ENCODE peak calls at places on chromosomes 5 and 9, in seven cellular contexts. One of them, this sample, is unnamed.

GRCh38 chr9:123562844-123563346 is 206.9 kb downstream of the CRB2 start:
- DNase-seq in heart left ventricle: no peak
- DNase-seq in lower lobe of right lung: no peak
- DNase-seq in effector memory CD4-positive, alpha-beta T cell: no peak
- DNase-seq in heart right ventricle: no peak
- DNase-seq in neural progenitor cell: no peak
- DNase-seq in neuronal stem cell: no peak
- DNase-seq in this sample: no peak

GRCh38 chr5:19492861-19493260 is 495.1 kb downstream of the CDH18 start:
- DNase-seq in heart left ventricle: no peak
- DNase-seq in lower lobe of right lung: no peak
- DNase-seq in effector memory CD4-positive, alpha-beta T cell: no peak
- DNase-seq in heart right ventricle: no peak
- DNase-seq in neural progenitor cell: no peak
- DNase-seq in neuronal stem cell: no peak
- DNase-seq in this sample: no peak

GRCh38 chr9:2109066-2109650 is 94.0 kb downstream of the SMARCA2 start:
- DNase-seq in heart left ventricle: no peak
- DNase-seq in lower lobe of right lung: no peak
- DNase-seq in effector memory CD4-positive, alpha-beta T cell: no peak
- DNase-seq in heart right ventricle: no peak
- DNase-seq in neural progenitor cell: no peak
- DNase-seq in neuronal stem cell: no peak
- DNase-seq in this sample: no peak

GRCh38 chr9:112863214-112863613 is 27.5 kb downstream of the SLC46A2 start:
- DNase-seq in heart left ventricle: no peak
- DNase-seq in lower lobe of right lung: peak; percentile 54
- DNase-seq in effector memory CD4-positive, alpha-beta T cell: no peak
- DNase-seq in heart right ventricle: no peak
- DNase-seq in neural progenitor cell: no peak
- DNase-seq in neuronal stem cell: no peak
- DNase-seq in this sample: no peak

GRCh38 chr5:133794066-133794465 is 174.4 kb downstream of the C5orf15 start:
- DNase-seq in heart left ventricle: no peak
- DNase-seq in lower lobe of right lung: no peak
- DNase-seq in effector memory CD4-positive, alpha-beta T cell: no peak
- DNase-seq in heart right ventricle: no peak
- DNase-seq in neural progenitor cell: no peak
- DNase-seq in neuronal stem cell: no peak
- DNase-seq in this sample: no peak

GRCh38 chr5:77491783-77492652 is at the start of gene WDR41:
- DNase-seq in heart left ventricle: peak; percentile 95
- DNase-seq in lower lobe of right lung: peak; percentile 95
- DNase-seq in effector memory CD4-positive, alpha-beta T cell: peak; percentile 56
- DNase-seq in heart right ventricle: peak; percentile 95
- DNase-seq in neural progenitor cell: peak; percentile 95
- DNase-seq in neuronal stem cell: peak; percentile 89
- DNase-seq in this sample: peak; percentile 89

GRCh38 chr9:107733530-107733907 is 243.9 kb upstream of the KLF4 start:
- DNase-seq in heart left ventricle: peak; percentile 45
- DNase-seq in lower lobe of right lung: no peak
- DNase-seq in effector memory CD4-positive, alpha-beta T cell: no peak
- DNase-seq in heart right ventricle: peak; percentile 64
- DNase-seq in neural progenitor cell: no peak
- DNase-seq in neuronal stem cell: no peak
- DNase-seq in this sample: no peak

GRCh38 chr5:61805101-61805500 is 473.0 kb downstream of the ZSWIM6 start:
- DNase-seq in heart left ventricle: no peak
- DNase-seq in lower lobe of right lung: no peak
- DNase-seq in effector memory CD4-positive, alpha-beta T cell: no peak
- DNase-seq in heart right ventricle: no peak
- DNase-seq in neural progenitor cell: no peak
- DNase-seq in neuronal stem cell: no peak
- DNase-seq in this sample: no peak

DNA sequence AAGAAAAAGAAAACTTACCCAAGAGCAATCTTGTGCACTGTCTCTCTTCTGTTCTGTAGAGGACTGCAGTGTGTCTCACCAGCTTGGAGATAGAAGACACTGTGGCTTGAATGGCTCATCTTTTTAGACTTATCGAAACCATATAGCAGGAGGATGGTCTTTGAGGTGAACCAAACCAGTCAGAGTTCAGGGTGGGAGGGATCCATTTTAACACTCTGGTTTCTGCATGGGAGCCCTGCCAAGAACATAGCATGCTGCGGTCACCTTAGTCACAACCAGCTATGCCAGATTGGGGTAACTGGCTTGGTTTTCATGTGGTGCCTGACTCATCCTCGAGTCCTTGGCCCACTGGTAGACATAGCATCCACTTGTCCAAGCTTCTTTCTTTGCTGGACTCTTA is 135.1 kb downstream of the PAPPA start:
- DNase-seq in heart left ventricle: no peak
- DNase-seq in lower lobe of right lung: no peak
- DNase-seq in effector memory CD4-positive, alpha-beta T cell: no peak
- DNase-seq in heart right ventricle: no peak
- DNase-seq in neural progenitor cell: no peak
- DNase-seq in neuronal stem cell: no peak
- DNase-seq in this sample: no peak
- H3K4me3 ChIP-seq in heart left ventricle: no peak overlapping the region
- H3K4me3 ChIP-seq in lower lobe of right lung: no peak overlapping the region
- H3K4me3 ChIP-seq in effector memory CD4-positive, alpha-beta T cell: no peak overlapping the region
- H3K4me3 ChIP-seq in heart right ventricle: no peak overlapping the region
- H3K4me3 ChIP-seq in neural progenitor cell: no peak overlapping the region
- H3K4me3 ChIP-seq in neuronal stem cell: no peak overlapping the region
- H3K4me3 ChIP-seq in this sample: no peak overlapping the region

DNA sequence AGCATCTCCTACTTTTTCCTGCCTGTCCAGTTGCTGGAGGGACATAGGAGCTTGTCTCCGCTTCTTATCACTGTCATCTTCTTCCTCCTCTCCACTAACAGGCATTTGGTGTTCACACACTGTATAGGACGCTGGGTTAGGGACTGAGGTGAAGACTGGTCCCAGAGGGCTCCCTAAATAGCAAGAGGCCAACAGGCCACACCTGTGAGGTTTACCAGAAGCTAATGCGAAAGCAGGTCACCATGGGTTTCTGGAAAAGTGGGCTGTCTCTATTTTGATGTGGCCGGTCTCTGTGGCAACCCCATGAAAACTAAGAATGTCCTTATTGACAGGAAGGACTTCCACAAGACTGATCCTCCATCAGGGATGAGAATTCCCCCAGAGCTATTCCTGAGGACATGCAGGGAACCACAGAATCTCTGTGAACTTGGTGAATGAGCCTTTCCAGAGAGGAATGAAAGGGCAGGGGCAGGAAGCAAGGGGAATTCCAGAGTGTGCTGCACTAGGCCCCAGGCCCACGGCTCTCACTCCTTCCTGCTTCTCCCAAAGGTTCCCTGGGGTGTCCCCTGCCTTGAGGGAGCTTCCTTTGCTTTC is 61.7 kb downstream of the DAP start:
- DNase-seq in heart left ventricle: no peak
- DNase-seq in lower lobe of right lung: no peak
- DNase-seq in effector memory CD4-positive, alpha-beta T cell: no peak
- DNase-seq in heart right ventricle: no peak
- DNase-seq in neural progenitor cell: no peak
- DNase-seq in neuronal stem cell: no peak
- DNase-seq in this sample: no peak
- H3K4me1 ChIP-seq in heart left ventricle: peaks cover 36% of the 10 kb centered on the region
- H3K4me1 ChIP-seq in lower lobe of right lung: peaks cover 34% of the 10 kb centered on the region
- H3K4me1 ChIP-seq in effector memory CD4-positive, alpha-beta T cell: peaks cover 2% of the 10 kb centered on the region
- H3K4me1 ChIP-seq in heart right ventricle: peaks cover 36% of the 10 kb centered on the region
- H3K4me1 ChIP-seq in neural progenitor cell: no peaks in the 10 kb centered on the region
- H3K4me1 ChIP-seq in neuronal stem cell: no peaks in the 10 kb centered on the region
- H3K4me1 ChIP-seq in this sample: peaks cover 12% of the 10 kb centered on the region

GRCh38 chr9:92385953-92386352 is 18.4 kb downstream of the OGN start:
- DNase-seq in heart left ventricle: no peak
- DNase-seq in lower lobe of right lung: no peak
- DNase-seq in effector memory CD4-positive, alpha-beta T cell: no peak
- DNase-seq in heart right ventricle: no peak
- DNase-seq in neural progenitor cell: no peak
- DNase-seq in neuronal stem cell: no peak
- DNase-seq in this sample: no peak
- H3K4me3 ChIP-seq in heart left ventricle: no peak overlapping the region
- H3K4me3 ChIP-seq in lower lobe of right lung: no peak overlapping the region
- H3K4me3 ChIP-seq in effector memory CD4-positive, alpha-beta T cell: no peak overlapping the region
- H3K4me3 ChIP-seq in heart right ventricle: no peak overlapping the region
- H3K4me3 ChIP-seq in neural progenitor cell: no peak overlapping the region
- H3K4me3 ChIP-seq in neuronal stem cell: no peak overlapping the region
- H3K4me3 ChIP-seq in this sample: no peak overlapping the region

DNA sequence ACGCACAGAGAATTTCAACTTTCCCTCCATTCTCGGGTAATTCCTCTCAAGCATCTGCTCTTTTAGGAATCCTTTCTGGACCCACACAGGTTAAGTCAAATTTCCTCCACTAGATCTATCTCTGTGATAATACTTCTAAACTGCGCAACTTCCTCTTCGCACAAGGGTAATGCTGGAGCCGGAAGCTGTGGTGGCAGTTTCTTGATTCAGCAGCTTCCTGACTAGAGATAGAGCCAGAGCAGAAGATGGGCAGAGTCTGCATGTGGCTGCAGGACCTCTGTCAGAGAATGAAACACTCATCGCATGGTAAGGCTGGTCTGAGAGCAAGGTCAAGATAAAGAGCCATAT is 11.1 kb upstream of the CDC42SE2 start:
- DNase-seq in heart left ventricle: peak; percentile 42
- DNase-seq in lower lobe of right lung: peak; percentile 77
- DNase-seq in effector memory CD4-positive, alpha-beta T cell: peak; percentile 77
- DNase-seq in heart right ventricle: peak; percentile 34
- DNase-seq in neural progenitor cell: no peak
- DNase-seq in neuronal stem cell: no peak
- DNase-seq in this sample: no peak
- H3K4me1 ChIP-seq in heart left ventricle: no peaks in the 10 kb centered on the region
- H3K4me1 ChIP-seq in lower lobe of right lung: peaks cover 13% of the 10 kb centered on the region
- H3K4me1 ChIP-seq in effector memory CD4-positive, alpha-beta T cell: peaks cover 26% of the 10 kb centered on the region
- H3K4me1 ChIP-seq in heart right ventricle: no peaks in the 10 kb centered on the region
- H3K4me1 ChIP-seq in neural progenitor cell: no peaks in the 10 kb centered on the region
- H3K4me1 ChIP-seq in neuronal stem cell: no peaks in the 10 kb centered on the region
- H3K4me1 ChIP-seq in this sample: no peaks in the 10 kb centered on the region

DNA sequence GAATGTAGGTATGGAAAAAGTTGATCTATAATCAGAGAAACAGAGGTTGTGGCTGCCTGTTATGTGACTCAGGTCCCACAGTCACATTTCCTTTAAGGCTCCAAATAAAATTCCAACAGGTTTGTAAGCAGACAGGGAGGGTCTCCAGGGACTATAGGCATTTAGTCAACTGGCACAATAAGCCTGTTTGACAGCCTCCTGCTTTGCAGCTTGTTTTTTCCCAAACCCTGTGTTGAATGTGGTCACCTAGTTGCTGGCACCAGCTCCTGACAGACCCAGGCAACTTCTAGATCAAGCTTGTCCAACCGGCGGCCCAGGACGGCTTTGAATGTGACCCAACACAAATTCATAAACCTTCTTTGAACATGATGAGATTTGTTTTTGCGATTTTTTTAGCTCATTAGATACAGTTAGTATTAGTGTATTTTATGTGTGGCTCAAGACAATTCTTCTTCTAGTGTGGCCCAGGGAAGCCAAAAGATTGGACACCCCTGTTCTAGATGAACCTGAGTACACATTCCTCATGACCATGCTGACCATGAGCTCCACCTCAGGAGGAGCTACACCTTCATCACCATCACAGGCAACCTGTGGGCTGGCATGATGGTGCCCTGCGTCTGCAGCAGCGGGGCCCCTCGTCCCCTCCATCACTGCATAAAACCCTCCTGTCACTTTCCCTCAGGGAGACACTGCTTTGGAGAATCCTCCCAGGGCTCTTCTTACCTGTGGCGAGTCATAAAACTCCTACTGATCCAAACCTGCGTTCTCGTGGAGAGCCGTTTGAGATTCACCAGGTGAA is 15.7 kb upstream of the GRHPR start:
- DNase-seq in heart left ventricle: no peak
- DNase-seq in lower lobe of right lung: no peak
- DNase-seq in effector memory CD4-positive, alpha-beta T cell: no peak
- DNase-seq in heart right ventricle: no peak
- DNase-seq in neural progenitor cell: no peak
- DNase-seq in neuronal stem cell: no peak
- DNase-seq in this sample: no peak
- H3K4me3 ChIP-seq in heart left ventricle: no peak overlapping the region
- H3K4me3 ChIP-seq in lower lobe of right lung: no peak overlapping the region
- H3K4me3 ChIP-seq in effector memory CD4-positive, alpha-beta T cell: no peak overlapping the region
- H3K4me3 ChIP-seq in heart right ventricle: no peak overlapping the region
- H3K4me3 ChIP-seq in neural progenitor cell: no peak overlapping the region
- H3K4me3 ChIP-seq in neuronal stem cell: no peak overlapping the region
- H3K4me3 ChIP-seq in this sample: no peak overlapping the region